ENCODE peak calls at places on chromosome 15, in ten cellular contexts. S is HFF-Myc; G is CMK; T is dermis microvascular lymphatic vessel endothelial cell; A is GM04504; Z is effector CD4-positive, alpha-beta T cell; J is DMS79 treated with DMSO at 0.1 percent for 48 hours; N is H54; Y is CD4-positive, alpha-beta memory T cell; F is RWPE1. M is an unnamed sample.

GRCh38 chr15:27601239-27601942 is 497.7 kb downstream of the OCA2 start:
- DNase-seq in S (no peak), G (no peak), T (no peak), A (no peak), Z (no peak), J (peak), N (no peak), Y (no peak), F (no peak), M (no peak)

GRCh38 chr15:69298697-69299441 is at the start of gene PAQR5:
- DNase-seq in S (no peak), G (no peak), T (peak), A (no peak), Z (no peak), J (peak), N (peak), Y (no peak), F (peak), M (no peak)

GRCh38 chr15:52503788-52504496 is 24.7 kb downstream of the MYO5A start:
- DNase-seq in S (no peak), G (no peak), T (no peak), A (peak), Z (no peak), J (no peak), N (no peak), Y (no peak), F (peak), M (no peak)

GRCh38 chr15:98873441-98874218 is 134.0 kb downstream of the PGPEP1L start:
- DNase-seq in S (no peak), G (no peak), T (no peak), A (no peak), Z (no peak), J (peak), N (peak), Y (no peak), F (peak), M (no peak)

GRCh38 chr15:25059698-25060471 is 105.1 kb downstream of the SNRPN start:
- DNase-seq in S (no peak), G (no peak), T (no peak), A (no peak), Z (no peak), J (no peak), N (no peak), Y (no peak), F (no peak), M (no peak)

GRCh38 chr15:66145242-66146182 is 108.0 kb downstream of the MEGF11 start:
- DNase-seq in S (no peak), G (no peak), T (no peak), A (no peak), Z (no peak), J (peak), N (no peak), Y (no peak), F (no peak), M (no peak)

GRCh38 chr15:85760049-85760448 is 34.7 kb downstream of the KLHL25 start:
- DNase-seq in S (no peak), G (no peak), T (no peak), A (no peak), Z (no peak), J (no peak), N (no peak), Y (no peak), F (no peak), M (no peak)

GRCh38 chr15:66900586-66901310 is 164.7 kb upstream of the SMAD3 start:
- DNase-seq in S (no peak), G (no peak), T (no peak), A (no peak), Z (no peak), J (no peak), N (no peak), Y (no peak), F (no peak), M (no peak)

M was measured in hippocampal formation.